ENCODE peak calls at places on chromosome 11, in eight cellular contexts. B is lung, M is OCI-LY7, N is SJSA1, L is cardiac muscle cell, K is H9, F is stomach, V is testis. Z is an unnamed sample. For H3K4me1, the result is how much of the 10 kb centered on the place peaks cover.

GRCh38 chr11:71060358-71060757 is 192.0 kb downstream of the SHANK2 start:
- DNase-seq in V (no peak), N (peak), M (no peak), B (no peak), K (no peak), F (no peak), L (no peak), Z (no peak)

GRCh38 chr11:66879583-66879982 is 22.7 kb downstream of the LRFN4 start:
- DNase-seq in N (no peak), L (no peak), V (no peak), M (no peak), B (no peak), K (peak), F (no peak), Z (peak)

GRCh38 chr11:13269775-13270174 is 7.8 kb upstream of the BMAL1 start:
- DNase-seq in M (no peak), L (no peak), K (no peak), N (peak), B (no peak), V (no peak), F (no peak), Z (no peak)

GRCh38 chr11:30889116-30889765 is 303.1 kb upstream of the MPPED2 start:
- DNase-seq in L (peak), V (no peak), N (no peak), F (no peak), B (no peak), K (no peak), M (no peak), Z (no peak)

GRCh38 chr11:62245271-62245753 is 3.3 kb downstream of the SCGB1D2 start:
- DNase-seq in V (peak), N (no peak), B (no peak), K (peak), M (peak), F (peak), L (peak), Z (no peak)

GRCh38 chr11:95231881-95232605 is 1.0 kb upstream of the SESN3 start:
- DNase-seq in F (peak), M (peak), V (peak), K (peak), N (no peak), B (peak), L (peak), Z (peak)

GRCh38 chr11:73950869-73951710 is at the start of gene DNAJB13:
- DNase-seq in M (peak), K (peak), F (peak), V (peak), N (no peak), L (peak), B (peak), Z (no peak)

GRCh38 chr11:108432783-108433182 is 34.5 kb downstream of the C11orf65 start:
- DNase-seq in M (no peak), B (no peak), K (no peak), N (no peak), F (no peak), L (peak), V (no peak), Z (no peak)

GRCh38 chr11:69371731-69372588 is 78.0 kb downstream of the MYEOV start:
- DNase-seq in L (no peak), K (peak), F (peak), M (no peak), V (peak), N (peak), B (peak), Z (no peak)

GRCh38 chr11:93143186-93143585 is 54.6 kb downstream of the SLC36A4 start:
- DNase-seq in M (no peak), L (no peak), K (no peak), F (no peak), V (no peak), B (no peak), N (no peak), Z (no peak)

GRCh38 chr11:34614334-34615113 is 6.4 kb upstream of the EHF start:
- DNase-seq in V (no peak), F (no peak), K (no peak), M (no peak), N (no peak), L (peak), B (no peak), Z (no peak)

GRCh38 chr11:64447717-64448598 is 89.0 kb downstream of the RPS6KA4 start:
- DNase-seq in B (no peak), K (peak), N (no peak), L (peak), M (peak), F (peak), V (peak), Z (peak)

GRCh38 chr11:45857834-45858492 is 10.7 kb downstream of the CRY2 start:
- DNase-seq in B (peak), M (no peak), L (peak), F (peak), N (no peak), K (no peak), V (peak), Z (peak)

GRCh38 chr11:44319170-44319551 is 9.2 kb upstream of the ALX4 start:
- DNase-seq in V (no peak), F (no peak), L (no peak), M (no peak), N (no peak), B (no peak), K (no peak), Z (no peak)

GRCh38 chr11:94583213-94583884 is 16.2 kb downstream of the PIWIL4 start:
- DNase-seq in B (no peak), K (no peak), M (no peak), L (no peak), V (no peak), N (no peak), F (no peak), Z (no peak)

GRCh38 chr11:45105233-45105992 is 41.0 kb upstream of the PRDM11 start:
- DNase-seq in K (peak), N (peak), B (peak), V (peak), L (peak), F (peak), M (peak), Z (peak)

GRCh38 chr11:9922806-9923205 is 258.9 kb downstream of the SWAP70 start:
- DNase-seq in L (peak), F (no peak), K (peak), M (no peak), N (no peak), V (peak), B (no peak), Z (no peak)

GRCh38 chr11:47394322-47395224 is 13.8 kb upstream of the SLC39A13 start:
- DNase-seq in L (peak), K (peak), B (peak), V (no peak), N (no peak), F (peak), M (peak), Z (peak)

GRCh38 chr11:14242733-14243132 is 116.2 kb downstream of the RRAS2 start:
- DNase-seq in N (no peak), L (no peak), B (no peak), M (no peak), V (no peak), F (no peak), K (no peak), Z (no peak)

GRCh38 chr11:4496555-4497248 is 14.3 kb downstream of the OR52K1 start:
- DNase-seq in F (peak), V (no peak), B (no peak), N (no peak), K (no peak), M (no peak), L (peak), Z (no peak)

DNA sequence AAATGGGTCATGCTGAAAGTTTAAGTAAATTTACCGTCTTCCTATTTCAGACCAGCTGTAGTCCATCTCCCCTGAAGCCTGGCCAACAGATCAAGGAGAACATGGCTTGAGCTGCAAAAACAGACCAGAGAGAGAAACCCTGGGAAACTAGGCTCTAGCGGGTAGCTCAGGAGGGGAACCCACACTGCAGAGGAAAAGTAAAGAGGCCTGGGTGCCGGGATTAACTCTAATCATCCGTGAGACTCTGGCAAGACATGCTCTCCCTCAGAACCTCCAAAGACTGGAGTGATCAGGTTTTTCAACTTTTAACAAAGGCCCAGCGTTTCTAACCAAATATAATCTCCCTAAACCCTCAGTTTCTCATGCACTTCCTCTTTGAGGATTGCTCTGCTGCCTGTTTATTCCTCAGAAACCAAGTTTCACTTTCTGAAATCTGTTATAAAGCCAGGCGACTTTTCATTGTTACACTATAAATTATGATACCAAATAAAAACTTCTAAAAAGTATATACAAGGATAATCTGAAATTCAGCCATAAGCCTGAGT is 67.4 kb downstream of the GAB2 start:
- DNase-seq in F (no peak), L (peak), M (peak), V (no peak), N (no peak), B (no peak), K (no peak), Z (no peak)
- H3K4me1 ChIP-seq in F (under half), L (under half), M (under half), V (under half), N (under half), B (under half), K (under half), Z (under half)

DNA sequence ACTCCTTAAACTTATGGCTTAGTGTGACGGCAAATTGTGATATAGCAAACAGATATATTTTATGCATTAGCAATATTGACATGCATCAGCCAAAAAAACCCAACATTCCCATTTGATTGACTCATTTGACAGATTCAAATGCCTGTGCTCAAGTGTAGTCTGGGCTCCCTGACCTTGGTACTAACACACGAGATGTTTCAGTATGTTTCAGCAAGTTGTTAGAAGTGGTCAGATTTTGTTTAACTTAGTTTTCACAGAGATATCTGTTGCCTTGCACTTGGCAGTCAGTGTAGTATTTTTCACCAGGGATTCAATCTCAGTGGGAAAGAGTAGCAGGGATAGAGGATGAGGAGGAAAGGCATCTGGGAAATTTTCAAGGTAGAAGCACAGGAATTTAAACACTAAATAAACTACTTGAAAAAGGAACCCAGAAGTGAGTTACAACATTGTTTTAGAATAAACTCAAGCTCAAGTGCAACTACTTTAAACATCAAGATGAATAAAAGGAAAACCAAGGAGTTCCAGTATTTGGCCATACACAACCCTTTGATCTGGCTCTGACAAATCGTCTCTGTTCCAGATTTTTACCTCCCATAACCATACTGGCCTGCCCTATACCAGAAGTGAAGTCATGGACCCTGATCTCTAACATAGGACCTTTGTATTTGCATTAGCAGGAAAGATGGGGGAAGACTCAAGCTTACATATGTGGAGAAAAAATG is 56.5 kb upstream of the BLID start:
- DNase-seq in L (no peak), F (no peak), V (no peak), K (no peak), M (no peak), B (no peak), N (no peak), Z (no peak)
- H3K4me1 ChIP-seq in L (under half), F (under half), V (under half), K (under half), M (under half), B (under half), N (half or more), Z (under half)

DNA sequence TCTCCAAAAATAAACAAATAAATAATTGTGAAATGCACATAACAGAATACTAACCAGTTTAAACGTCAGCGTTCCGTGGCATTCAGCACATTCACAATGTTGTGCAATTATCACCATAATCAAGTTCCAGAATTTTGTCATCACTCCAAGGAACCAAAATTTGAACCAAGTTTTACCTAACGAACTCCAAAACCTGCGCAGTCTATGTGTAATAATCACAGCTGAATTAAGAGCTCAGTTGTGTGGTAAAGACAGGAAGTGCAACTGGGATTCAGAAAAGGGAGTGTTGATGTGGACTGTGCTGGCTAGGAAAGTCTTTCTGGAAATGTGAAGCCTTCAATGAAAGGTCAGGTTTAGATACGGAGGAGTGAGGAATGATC is 5.4 kb upstream of the MCAM start:
- DNase-seq in B (no peak), M (no peak), N (no peak), V (no peak), K (no peak), L (peak), F (no peak), Z (no peak)
- H3K4me1 ChIP-seq in B (under half), M (under half), N (under half), V (under half), K (under half), L (half or more), F (under half), Z (under half)

GRCh38 chr11:57484141-57484710 is 23.9 kb downstream of the RTN4RL2 start:
- DNase-seq in F (no peak), K (no peak), N (no peak), B (no peak), V (no peak), L (no peak), M (peak), Z (no peak)
- H3K4me1 ChIP-seq in F (under half), K (under half), N (under half), B (under half), V (under half), L (under half), M (half or more), Z (under half)

DNA sequence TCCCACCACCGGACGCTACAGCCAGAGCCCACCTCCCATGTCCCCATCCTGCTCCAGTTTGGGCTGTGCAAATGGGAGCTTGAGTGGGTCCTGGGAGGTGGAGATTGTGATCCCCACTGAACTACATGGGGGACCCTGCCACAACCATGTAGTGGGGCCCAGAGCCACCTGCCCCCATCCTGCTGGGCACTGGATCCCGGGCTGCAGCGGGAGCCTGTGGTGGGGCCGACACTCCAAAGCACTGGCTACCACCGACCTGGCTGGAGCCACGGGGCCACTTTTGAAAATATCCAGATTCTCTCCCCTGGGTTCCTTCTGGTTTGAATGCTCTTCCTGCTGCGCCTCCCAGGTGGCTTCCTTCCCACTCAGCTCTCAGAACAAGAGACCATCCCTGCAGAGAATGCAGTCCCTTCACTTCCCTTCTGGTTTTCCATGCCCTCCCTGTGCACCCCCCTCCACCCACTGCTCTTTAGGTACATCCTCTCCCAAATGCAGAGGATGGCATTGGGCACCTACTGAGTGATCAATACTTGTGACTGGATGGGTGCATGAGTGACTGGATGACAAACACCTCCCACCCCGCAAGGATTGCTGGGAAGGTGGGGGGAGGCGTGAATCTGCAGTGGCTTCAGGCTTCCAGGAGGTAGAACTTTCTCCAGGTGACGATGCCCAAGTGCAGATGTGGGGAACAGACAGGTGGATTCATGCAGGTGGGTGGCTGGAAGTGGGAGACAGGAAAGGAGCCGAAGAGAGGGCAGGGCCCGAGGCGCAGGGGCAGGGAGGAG is 846 bp upstream of the UNC93B1 start:
- DNase-seq in M (no peak), N (no peak), L (no peak), B (no peak), V (no peak), F (no peak), K (peak), Z (no peak)
- H3K4me1 ChIP-seq in M (half or more), N (under half), L (under half), B (under half), V (under half), F (under half), K (under half), Z (under half)

DNA sequence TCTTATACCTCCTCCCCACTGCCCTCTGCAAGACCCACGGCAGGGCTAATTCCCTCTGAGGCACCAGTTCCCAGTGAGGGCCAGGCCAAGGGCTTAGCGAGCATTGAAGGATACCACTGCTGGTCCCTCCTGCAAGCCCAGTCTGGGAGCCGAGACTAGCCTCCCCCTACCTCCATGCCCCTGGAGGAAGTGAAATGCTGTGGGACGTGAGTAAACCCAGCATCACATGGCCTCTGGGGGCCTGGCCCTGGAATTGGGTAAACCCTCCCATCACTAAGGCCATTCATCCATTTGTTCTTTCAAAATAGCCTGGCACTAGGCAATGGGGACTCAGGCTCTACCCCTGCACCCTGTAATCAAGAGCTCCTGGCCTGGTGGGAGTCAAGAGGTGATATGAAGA is 24.7 kb downstream of the ARAP1 start:
- DNase-seq in M (no peak), F (no peak), L (no peak), N (no peak), V (no peak), B (no peak), K (no peak), Z (no peak)
- H3K4me1 ChIP-seq in M (under half), F (under half), L (under half), N (under half), V (under half), B (under half), K (under half), Z (under half)

GRCh38 chr11:2186669-2187266 is 15.2 kb upstream of the TH start:
- DNase-seq in K (peak), B (no peak), F (peak), L (peak), M (peak), N (no peak), V (peak), Z (no peak)

GRCh38 chr11:2188745-2189144 is 17.1 kb upstream of the TH start:
- DNase-seq in B (no peak), M (no peak), F (no peak), N (no peak), V (no peak), L (no peak), K (no peak), Z (no peak)

GRCh38 chr11:2189938-2190669 is 18.5 kb upstream of the TH start:
- DNase-seq in M (no peak), V (no peak), L (no peak), B (no peak), N (no peak), K (no peak), F (no peak), Z (no peak)

GRCh38 chr11:2185324-2186085 is 13.9 kb upstream of the TH start:
- DNase-seq in K (no peak), N (no peak), F (no peak), V (no peak), B (no peak), L (no peak), M (no peak), Z (no peak)

GRCh38 chr11:2187267-2187707 is 15.7 kb upstream of the TH start:
- DNase-seq in M (no peak), B (no peak), F (no peak), K (no peak), N (no peak), V (no peak), L (no peak), Z (no peak)
- H3K4me1 ChIP-seq in M (under half), B (under half), F (under half), K (under half), N (under half), V (under half), L (under half), Z (under half)